ENCODE peak calls at places on chromosomes 6 and 20, in five cellular contexts. Z is MM.1S, Q is brain microvascular endothelial cell, L is transverse colon, J is psoas muscle. M is an unnamed sample.
A peak's percentile ranks its signal among the peaks of the same experiment; 100 is the strongest.

GRCh38 chr6:130620338-130620781 is 206.8 kb upstream of the SMLR1 start:
- DNase-seq in Z (no peak), Q (no peak), L (no peak), J (no peak), M (no peak)

GRCh38 chr6:79622353-79622752 is 8.8 kb upstream of the SH3BGRL2 start:
- DNase-seq in Z (no peak), Q (no peak), L (no peak), J (no peak), M (no peak)

GRCh38 chr20:56433880-56434255 is 21.8 kb downstream of the CASS4 start:
- DNase-seq in Z (no peak), Q (peak; percentile 77), L (no peak), J (no peak), M (no peak)

GRCh38 chr6:141335889-141336288 is 796.8 kb upstream of the GJE1 start:
- DNase-seq in Z (no peak), Q (no peak), L (no peak), J (no peak), M (no peak)

GRCh38 chr20:13312300-13312699 is 91.2 kb downstream of the ISM1 start:
- DNase-seq in Z (no peak), Q (no peak), L (no peak), J (no peak), M (no peak)

GRCh38 chr6:38367231-38367630 is 272.5 kb downstream of the BTBD9 start:
- DNase-seq in Z (no peak), Q (no peak), L (no peak), J (no peak), M (no peak)

GRCh38 chr6:25370175-25371036 is 91.2 kb downstream of the CARMIL1 start:
- DNase-seq in Z (peak; percentile 46), Q (no peak), L (peak; percentile 35), J (no peak), M (no peak)

GRCh38 chr6:147132889-147133288 is 71.3 kb upstream of the STXBP5 start:
- DNase-seq in Z (no peak), Q (no peak), L (no peak), J (no peak), M (no peak)

GRCh38 chr6:127920804-127921203 is 19.9 kb upstream of the THEMIS start:
- DNase-seq in Z (no peak), Q (no peak), L (no peak), J (no peak), M (no peak)

GRCh38 chr6:3183071-3183470 is 25.7 kb upstream of the TUBB2A start:
- DNase-seq in Z (no peak), Q (no peak), L (no peak), J (no peak), M (no peak)

GRCh38 chr6:166772518-166772917 is 145.5 kb upstream of the RPS6KA2 start:
- DNase-seq in Z (no peak), Q (no peak), L (no peak), J (no peak), M (no peak)

GRCh38 chr20:25219365-25219764 is 23.9 kb downstream of the ENTPD6 start:
- DNase-seq in Z (no peak), Q (no peak), L (no peak), J (no peak), M (no peak)

GRCh38 chr6:123967900-123968299 is 164.2 kb downstream of the NKAIN2 start:
- DNase-seq in Z (no peak), Q (no peak), L (no peak), J (no peak), M (no peak)

GRCh38 chr6:28884423-28885148 is 39.2 kb downstream of the TRIM27 start:
- DNase-seq in Z (peak; percentile 33), Q (no peak), L (no peak), J (no peak), M (no peak)

GRCh38 chr6:75747985-75748742 is 875 bp upstream of the MYO6 start:
- DNase-seq in Z (no peak), Q (no peak), L (no peak), J (no peak), M (no peak)

GRCh38 chr6:136274062-136274461 is 15.6 kb downstream of the BCLAF1 start:
- DNase-seq in Z (no peak), Q (no peak), L (no peak), J (no peak), M (no peak)

GRCh38 chr6:54060286-54060685 is 51.0 kb upstream of the MLIP start:
- DNase-seq in Z (no peak), Q (peak; percentile 81), L (no peak), J (no peak), M (no peak)

GRCh38 chr20:4371623-4372246 is 350.0 kb upstream of the PRND start:
- DNase-seq in Z (no peak), Q (no peak), L (no peak), J (no peak), M (peak; percentile 16)

GRCh38 chr6:164379786-164380185 is 929.6 kb downstream of the C6orf118 start:
- DNase-seq in Z (no peak), Q (no peak), L (no peak), J (no peak), M (no peak)

GRCh38 chr6:19312291-19312978 is 524.7 kb upstream of the ID4 start:
- DNase-seq in Z (no peak), Q (no peak), L (no peak), J (no peak), M (no peak)

GRCh38 chr6:137167702-137168377 is 5.6 kb downstream of the IL22RA2 start:
- DNase-seq in Z (no peak), Q (no peak), L (no peak), J (no peak), M (no peak)

GRCh38 chr6:73699656-73700055 is 3.7 kb downstream of the CD109 start:
- DNase-seq in Z (no peak), Q (no peak), L (no peak), J (no peak), M (no peak)

GRCh38 chr6:170388113-170388512 is 81.6 kb downstream of the FAM120B start:
- DNase-seq in Z (no peak), Q (peak; percentile 48), L (no peak), J (no peak), M (no peak)

DNA sequence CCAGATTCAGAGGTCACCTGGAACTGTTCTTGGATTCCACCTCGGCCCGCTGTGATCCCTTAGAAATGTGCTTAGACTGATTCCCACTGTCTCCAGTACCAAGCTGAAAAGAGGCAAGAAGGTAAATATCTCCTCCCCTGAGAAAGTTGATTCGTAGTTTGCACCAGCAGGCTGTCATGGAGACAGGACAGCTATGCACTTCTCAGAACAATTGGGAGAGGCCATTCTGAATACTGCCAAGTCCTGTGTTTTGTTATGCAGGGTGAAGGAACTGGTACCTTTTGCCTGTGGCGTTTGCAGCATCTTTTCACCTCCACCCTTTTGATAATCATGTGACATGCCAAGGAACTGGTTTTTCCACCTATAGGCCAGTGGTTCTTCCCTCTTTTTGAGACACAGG is 58.2 kb upstream of the RNGTT start:
- DNase-seq in Z (no peak), Q (no peak), L (no peak), J (no peak), M (no peak)
- H3K27ac ChIP-seq in Z (no peak overlapping the region), Q (no peak overlapping the region), L (peak overlapping the region; percentile 59), J (no peak overlapping the region), M (no peak overlapping the region)

GRCh38 chr6:5157744-5158143 is 72.6 kb downstream of the PPP1R3G start:
- DNase-seq in Z (no peak), Q (no peak), L (no peak), J (no peak), M (no peak)

GRCh38 chr6:5159162-5159561 is 74.0 kb downstream of the PPP1R3G start:
- DNase-seq in Z (no peak), Q (no peak), L (no peak), J (no peak), M (no peak)

GRCh38 chr6:5155901-5156300 is 70.8 kb downstream of the PPP1R3G start:
- DNase-seq in Z (no peak), Q (no peak), L (no peak), J (no peak), M (no peak)

GRCh38 chr6:5162401-5162800 is 77.3 kb downstream of the PPP1R3G start:
- DNase-seq in Z (no peak), Q (no peak), L (no peak), J (no peak), M (no peak)

GRCh38 chr6:5158191-5158590 is 73.0 kb downstream of the PPP1R3G start:
- DNase-seq in Z (no peak), Q (no peak), L (no peak), J (no peak), M (no peak)
- H3K36me3 ChIP-seq in Z (no peaks in the 10 kb centered on the region), Q (no peaks in the 10 kb centered on the region), L (no peaks in the 10 kb centered on the region), J (no peaks in the 10 kb centered on the region), M (no peaks in the 10 kb centered on the region)

DNA sequence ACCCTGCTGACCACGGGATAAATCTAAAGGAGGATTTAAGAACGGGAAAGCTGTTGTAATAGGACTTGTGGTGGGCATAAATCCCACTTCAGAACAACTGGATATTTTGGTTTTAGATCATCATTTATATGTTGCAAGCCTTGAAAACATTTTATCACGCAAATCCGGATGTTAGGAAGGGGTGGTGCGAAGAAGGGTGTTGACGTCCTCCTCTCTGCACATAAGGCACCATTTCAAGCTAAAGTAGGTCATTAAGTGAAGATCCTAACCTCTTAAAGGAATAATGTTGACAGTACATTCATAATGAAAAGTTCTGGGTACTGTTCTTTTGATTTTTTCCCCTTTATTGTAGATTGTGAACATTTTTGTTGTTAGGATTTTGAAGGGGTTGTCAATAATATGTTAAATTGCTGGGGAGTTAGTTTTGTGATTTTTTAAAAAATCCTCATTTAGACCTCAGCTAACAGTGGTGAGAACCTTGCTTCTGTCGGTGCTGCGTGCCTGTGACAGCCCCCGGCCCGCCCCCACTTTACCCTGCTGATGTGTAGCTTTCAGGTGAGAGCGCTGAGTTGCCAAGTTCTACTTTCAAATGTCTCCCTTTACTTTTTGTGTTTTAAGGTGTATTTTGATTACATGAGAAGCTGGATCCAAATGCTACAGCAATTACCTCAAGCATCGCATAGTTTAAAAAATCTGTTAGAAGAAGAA is 88.8 kb downstream of the MAP3K4 start:
- DNase-seq in Z (no peak), Q (no peak), L (no peak), J (no peak), M (no peak)
- H3K27ac ChIP-seq in Z (no peak overlapping the region), Q (peak overlapping the region; percentile 26), L (no peak overlapping the region), J (no peak overlapping the region), M (no peak overlapping the region)

GRCh38 chr20:46323557-46323956 is 15.3 kb upstream of the CDH22 start:
- DNase-seq in Z (no peak), Q (no peak), L (no peak), J (no peak), M (no peak)
- H3K36me3 ChIP-seq in Z (no peaks in the 10 kb centered on the region), Q (no peaks in the 10 kb centered on the region), L (no peaks in the 10 kb centered on the region), J (no peaks in the 10 kb centered on the region), M (no peaks in the 10 kb centered on the region)

GRCh38 chr6:52388790-52389189 is 26.8 kb downstream of the PAQR8 start:
- DNase-seq in Z (no peak), Q (no peak), L (no peak), J (no peak), M (no peak)

GRCh38 chr6:52389264-52389625 is 27.3 kb downstream of the PAQR8 start:
- DNase-seq in Z (no peak), Q (no peak), L (no peak), J (no peak), M (no peak)

GRCh38 chr6:52391599-52391998 is 28.5 kb upstream of the EFHC1 start:
- DNase-seq in Z (no peak), Q (no peak), L (no peak), J (no peak), M (no peak)

GRCh38 chr6:52389626-52390360 is 27.8 kb downstream of the PAQR8 start:
- DNase-seq in Z (peak; percentile 49), Q (peak; percentile 19), L (peak; percentile 82), J (peak; percentile 36), M (peak; percentile 62)

DNA sequence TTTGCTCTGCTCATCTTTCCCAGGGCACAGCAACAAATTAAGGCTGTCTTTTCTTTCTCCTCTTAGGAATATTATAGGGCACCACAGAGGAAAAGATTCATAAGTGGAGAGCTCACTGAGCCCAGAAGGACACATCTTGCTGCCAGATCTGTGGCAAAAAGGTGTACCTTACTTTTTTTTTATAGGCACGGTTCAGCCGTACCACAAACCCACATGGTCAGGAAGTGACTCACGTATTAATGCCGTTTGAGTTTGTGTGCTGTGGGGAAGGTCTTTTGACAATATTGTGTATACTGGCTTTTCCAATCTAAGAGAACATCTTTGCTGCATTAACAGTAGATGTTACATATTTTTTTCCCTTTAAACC is 28.4 kb downstream of the PAQR8 start:
- DNase-seq in Z (peak; percentile 76), Q (peak; percentile 49), L (no peak), J (no peak), M (no peak)
- H3K27ac ChIP-seq in Z (peak overlapping the region; percentile 95), Q (peak overlapping the region; percentile 6), L (peak overlapping the region; percentile 83), J (no peak overlapping the region), M (no peak overlapping the region)